ENCODE peak calls at places on chromosomes 5 and 9, in seven cellular contexts. Q, O, D, X, T, Z and G are unnamed samples.

GRCh38 chr5:109655841-109656240 is 33.9 kb upstream of the MAN2A1 start:
- DNase-seq in D (no peak), Z (no peak), T (no peak), X (no peak), Q (no peak), O (no peak), G (no peak)

GRCh38 chr5:3607541-3608147 is 12.0 kb downstream of the IRX1 start:
- DNase-seq in Z (no peak), Q (no peak), D (no peak), T (no peak), O (no peak), X (no peak), G (no peak)

GRCh38 chr9:33202552-33203300 is 35.6 kb upstream of the B4GALT1 start:
- DNase-seq in Q (no peak), Z (peak), D (peak), T (no peak), X (no peak), O (no peak), G (no peak)

GRCh38 chr5:67291066-67291465 is 94.5 kb upstream of the CD180 start:
- DNase-seq in O (no peak), Z (no peak), D (no peak), T (no peak), X (no peak), Q (no peak), G (no peak)

GRCh38 chr9:129436751-129437625 is 183.9 kb downstream of the C9orf50 start:
- DNase-seq in Q (no peak), Z (peak), T (no peak), X (no peak), D (no peak), O (peak), G (no peak)

GRCh38 chr5:123545506-123545905 is 33.5 kb downstream of the CSNK1G3 start:
- DNase-seq in Z (no peak), O (no peak), D (no peak), X (no peak), T (no peak), Q (peak), G (no peak)

GRCh38 chr9:73715591-73715990 is 563.9 kb downstream of the ANXA1 start:
- DNase-seq in D (no peak), Q (no peak), T (no peak), Z (no peak), X (no peak), O (no peak), G (no peak)

GRCh38 chr9:21964925-21965385 is 29.2 kb downstream of the CDKN2A start:
- DNase-seq in D (no peak), O (no peak), T (no peak), Q (no peak), X (no peak), Z (no peak), G (no peak)

GRCh38 chr9:35335164-35335563 is 154.7 kb upstream of the RUSC2 start:
- DNase-seq in O (no peak), D (no peak), Z (peak), X (no peak), T (no peak), Q (no peak), G (no peak)

GRCh38 chr5:108900668-108901067 is 153.0 kb downstream of the FER start:
- DNase-seq in T (no peak), Q (no peak), Z (peak), X (no peak), O (no peak), D (no peak), G (no peak)

GRCh38 chr5:126449751-126450271 is 26.6 kb downstream of the GRAMD2B start:
- DNase-seq in X (no peak), Z (peak), Q (no peak), O (no peak), D (peak), T (no peak), G (peak)
- TF ChIP-seq POLR2A in X (no peak), Z (peak), Q (no peak), O (no peak), D (peak), T (no peak), G (no peak)

GRCh38 chr9:87722393-87722792 is 3.5 kb upstream of the CTSL start:
- DNase-seq in D (no peak), Q (no peak), T (no peak), Z (no peak), X (no peak), O (no peak), G (no peak)

GRCh38 chr9:87725356-87725899 is 491 bp upstream of the CTSL start:
- DNase-seq in T (no peak), Q (peak), X (no peak), Z (peak), D (no peak), O (no peak), G (no peak)

GRCh38 chr9:87725900-87726709 is at the start of gene CTSL:
- DNase-seq in O (peak), T (peak), D (no peak), Q (peak), X (peak), Z (peak), G (peak)
- TF ChIP-seq POLR2A in O (peak), T (peak), D (no peak), Q (peak), X (peak), Z (peak), G (peak)

GRCh38 chr9:14314929-14315753 is 1.2 kb upstream of the NFIB start:
- DNase-seq in D (no peak), X (peak), Q (peak), T (peak), O (peak), Z (peak), G (peak)
- TF ChIP-seq POLR2A in D (no peak), X (no peak), Q (peak), T (peak), O (peak), Z (no peak), G (no peak)

GRCh38 chr5:132456553-132457361 is 33.8 kb downstream of the IRF1 start:
- DNase-seq in T (peak), X (no peak), Z (no peak), D (peak), O (no peak), Q (no peak), G (no peak)
- TF ChIP-seq POLR2A in T (no peak), X (no peak), Z (no peak), D (no peak), O (no peak), Q (no peak), G (no peak)

DNA sequence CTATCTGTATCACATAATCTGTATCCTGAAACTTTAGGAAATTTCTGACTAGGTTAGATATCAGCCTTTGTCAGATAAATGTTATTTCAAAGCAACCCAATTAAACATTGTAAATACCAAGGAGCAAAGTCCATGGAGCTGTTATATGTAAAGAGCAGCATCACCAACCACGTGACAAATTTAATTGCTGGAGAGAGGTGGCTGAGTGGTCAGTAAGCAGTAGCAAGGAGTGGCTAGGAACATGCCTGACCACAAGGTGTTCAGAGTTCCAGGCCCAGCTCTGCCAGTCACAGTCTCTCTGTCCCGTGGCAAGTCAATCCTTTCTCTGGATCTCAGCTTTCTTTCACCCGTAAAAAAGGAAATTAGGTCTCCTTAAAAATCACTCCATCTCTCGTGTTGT is 166.2 kb downstream of the GNAQ start:
- DNase-seq in Z (no peak), X (no peak), T (no peak), Q (no peak), O (no peak), D (no peak), G (no peak)
- TF ChIP-seq POLR2A in Z (no peak), X (no peak), T (no peak), Q (no peak), O (no peak), D (no peak), G (no peak)

GRCh38 chr9:113524460-113524859 is 60.9 kb downstream of the RGS3 start:
- DNase-seq in Z (no peak), X (no peak), T (no peak), Q (no peak), D (no peak), O (no peak), G (no peak)

GRCh38 chr9:113522858-113523257 is 59.3 kb downstream of the RGS3 start:
- DNase-seq in T (no peak), D (no peak), O (no peak), Z (no peak), X (no peak), Q (no peak), G (no peak)

GRCh38 chr9:113525208-113525607 is 61.7 kb downstream of the RGS3 start:
- DNase-seq in Q (no peak), T (no peak), O (no peak), X (no peak), D (no peak), Z (no peak), G (no peak)

GRCh38 chr9:113522419-113522818 is 58.9 kb downstream of the RGS3 start:
- DNase-seq in O (no peak), Q (no peak), X (no peak), Z (no peak), T (no peak), D (no peak), G (no peak)

GRCh38 chr9:113523421-113524141 is 60.1 kb downstream of the RGS3 start:
- DNase-seq in D (peak), X (no peak), T (no peak), Q (no peak), O (no peak), Z (no peak), G (no peak)
- TF ChIP-seq POLR2A in D (peak), X (no peak), T (no peak), Q (no peak), O (no peak), Z (no peak), G (no peak)

GRCh38 chr9:137077758-137078693 is 709 bp downstream of the UAP1L1 start:
- DNase-seq in O (no peak), D (no peak), X (no peak), Z (no peak), T (no peak), Q (no peak), G (no peak)

GRCh38 chr9:137075275-137075775 is 2.0 kb upstream of the UAP1L1 start:
- DNase-seq in Q (no peak), X (no peak), D (no peak), T (no peak), Z (no peak), O (no peak), G (no peak)

GRCh38 chr9:137076636-137077009 is 694 bp upstream of the UAP1L1 start:
- DNase-seq in T (no peak), D (no peak), Z (no peak), Q (no peak), X (no peak), O (no peak), G (no peak)

GRCh38 chr9:137078701-137079400 is 1.5 kb downstream of the UAP1L1 start:
- DNase-seq in D (no peak), T (no peak), O (no peak), Z (no peak), Q (no peak), X (no peak), G (no peak)

DNA sequence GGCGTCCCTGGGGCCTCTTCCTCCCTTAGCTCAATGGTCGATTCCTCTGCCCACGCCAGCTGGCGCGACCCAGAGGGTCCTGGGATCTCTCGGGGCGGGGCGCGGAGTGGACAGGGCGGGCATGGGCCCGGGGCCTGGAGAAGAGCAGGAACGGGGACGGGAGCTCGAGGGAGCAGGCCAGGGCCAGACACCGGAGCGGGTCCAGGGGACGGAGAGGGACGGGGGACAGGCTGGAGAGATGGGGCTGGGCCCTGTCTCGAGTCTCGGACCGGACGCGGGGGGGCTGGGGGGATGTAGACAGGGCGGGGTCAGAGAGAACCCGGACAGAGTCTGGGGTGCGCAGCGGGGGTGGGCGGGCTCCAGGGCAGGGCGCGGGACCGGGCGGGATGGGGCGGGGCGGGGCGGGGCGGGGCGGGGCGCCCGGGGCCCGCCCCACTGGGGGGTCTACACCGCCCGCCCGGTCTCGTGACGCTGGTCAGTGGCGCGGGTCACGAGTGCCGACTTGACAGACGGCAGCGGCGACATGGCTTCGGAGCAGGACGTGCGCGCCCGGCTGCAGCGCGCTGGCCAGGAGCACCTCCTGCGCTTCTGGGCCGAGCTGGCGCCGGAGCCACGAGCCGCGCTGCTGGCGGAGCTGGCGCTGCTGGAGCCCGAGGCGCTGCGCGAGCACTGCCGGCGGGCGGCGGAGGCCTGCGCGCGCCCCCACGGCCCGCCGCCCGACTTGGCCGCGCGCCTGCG is at the start of gene UAP1L1:
- DNase-seq in D (no peak), O (no peak), Q (no peak), X (no peak), T (peak), Z (peak), G (peak)
- TF ChIP-seq POLR2A in D (no peak), O (no peak), Q (no peak), X (no peak), T (no peak), Z (no peak), G (peak)